ENCODE peak calls at places on chromosome 18, in four cellular contexts. One of them, this sample, is unnamed.

GRCh38 chr18:13301691-13302469 is 83.3 kb downstream of the LDLRAD4 start:
- DNase-seq in A549: no peak
- DNase-seq in neural progenitor cell: no peak
- DNase-seq in HFF-Myc: no peak
- DNase-seq in this sample: no peak

GRCh38 chr18:79339094-79339908 is 56.4 kb upstream of the NFATC1 start:
- DNase-seq in A549: no peak
- DNase-seq in neural progenitor cell: no peak
- DNase-seq in HFF-Myc: no peak
- DNase-seq in this sample: no peak

GRCh38 chr18:5894613-5895299 is 566 bp downstream of the TMEM200C start:
- DNase-seq in A549: no peak
- DNase-seq in neural progenitor cell: peak; percentile 62
- DNase-seq in HFF-Myc: no peak
- DNase-seq in this sample: no peak

GRCh38 chr18:44715245-44715644 is 34.6 kb downstream of the SETBP1 start:
- DNase-seq in A549: no peak
- DNase-seq in neural progenitor cell: peak; percentile 61
- DNase-seq in HFF-Myc: no peak
- DNase-seq in this sample: no peak

GRCh38 chr18:33014060-33014796 is 241.4 kb upstream of the KLHL14 start:
- DNase-seq in A549: no peak
- DNase-seq in neural progenitor cell: no peak
- DNase-seq in HFF-Myc: no peak
- DNase-seq in this sample: no peak

GRCh38 chr18:30248061-30248460 is 794.5 kb downstream of the DSC3 start:
- DNase-seq in A549: no peak
- DNase-seq in neural progenitor cell: no peak
- DNase-seq in HFF-Myc: no peak
- DNase-seq in this sample: no peak

GRCh38 chr18:47969851-47970250 is 39.4 kb upstream of the SMAD2 start:
- DNase-seq in A549: no peak
- DNase-seq in neural progenitor cell: no peak
- DNase-seq in HFF-Myc: no peak
- DNase-seq in this sample: no peak

GRCh38 chr18:63240541-63241316 is 78.8 kb downstream of the BCL2 start:
- DNase-seq in A549: no peak
- DNase-seq in neural progenitor cell: no peak
- DNase-seq in HFF-Myc: no peak
- DNase-seq in this sample: no peak

GRCh38 chr18:77132369-77133050 is at the start of gene MBP:
- DNase-seq in A549: no peak
- DNase-seq in neural progenitor cell: peak; percentile 73
- DNase-seq in HFF-Myc: no peak
- DNase-seq in this sample: peak; percentile 99

GRCh38 chr18:14174706-14175085 is 42.5 kb upstream of the ZNF519 start:
- DNase-seq in A549: no peak
- DNase-seq in neural progenitor cell: no peak
- DNase-seq in HFF-Myc: no peak
- DNase-seq in this sample: no peak

GRCh38 chr18:27595121-27595848 is 410.2 kb upstream of the CHST9 start:
- DNase-seq in A549: no peak
- DNase-seq in neural progenitor cell: no peak
- DNase-seq in HFF-Myc: no peak
- DNase-seq in this sample: no peak

GRCh38 chr18:77250501-77250925 is 865 bp downstream of the GALR1 start:
- DNase-seq in A549: no peak
- DNase-seq in neural progenitor cell: peak; percentile 45
- DNase-seq in HFF-Myc: no peak
- DNase-seq in this sample: no peak

GRCh38 chr18:3453540-3454364 is 3.8 kb downstream of the TGIF1 start:
- DNase-seq in A549: no peak
- DNase-seq in neural progenitor cell: peak; percentile 77
- DNase-seq in HFF-Myc: peak; percentile 90
- DNase-seq in this sample: peak; percentile 56

GRCh38 chr18:74528913-74529312 is 5.4 kb upstream of the CNDP1 start:
- DNase-seq in A549: no peak
- DNase-seq in neural progenitor cell: no peak
- DNase-seq in HFF-Myc: no peak
- DNase-seq in this sample: no peak

GRCh38 chr18:48824231-48824970 is 126.4 kb downstream of the SMAD7 start:
- DNase-seq in A549: no peak
- DNase-seq in neural progenitor cell: no peak
- DNase-seq in HFF-Myc: no peak
- DNase-seq in this sample: no peak

GRCh38 chr18:8654482-8655451 is 45.5 kb downstream of the RAB12 start:
- DNase-seq in A549: peak; percentile 43
- DNase-seq in neural progenitor cell: no peak
- DNase-seq in HFF-Myc: peak; percentile 7
- DNase-seq in this sample: no peak

GRCh38 chr18:46946656-46947282 is 29.4 kb downstream of the KATNAL2 start:
- DNase-seq in A549: peak; percentile 88
- DNase-seq in neural progenitor cell: peak; percentile 97
- DNase-seq in HFF-Myc: peak; percentile 53
- DNase-seq in this sample: peak; percentile 89

GRCh38 chr18:3481696-3482210 is 31.8 kb downstream of the TGIF1 start:
- DNase-seq in A549: peak; percentile 28
- DNase-seq in neural progenitor cell: peak; percentile 62
- DNase-seq in HFF-Myc: no peak
- DNase-seq in this sample: peak; percentile 36

GRCh38 chr18:62337336-62337735 is 12.2 kb downstream of the TNFRSF11A start:
- DNase-seq in A549: no peak
- DNase-seq in neural progenitor cell: no peak
- DNase-seq in HFF-Myc: no peak
- DNase-seq in this sample: no peak

GRCh38 chr18:12290086-12290485 is 18.0 kb upstream of the TUBB6 start:
- DNase-seq in A549: no peak
- DNase-seq in neural progenitor cell: no peak
- DNase-seq in HFF-Myc: no peak
- DNase-seq in this sample: no peak

GRCh38 chr18:54849683-54850082 is 21.4 kb downstream of the RAB27B start:
- DNase-seq in A549: no peak
- DNase-seq in neural progenitor cell: no peak
- DNase-seq in HFF-Myc: no peak
- DNase-seq in this sample: no peak

GRCh38 chr18:79548621-79548985 is 131.0 kb upstream of the CTDP1 start:
- DNase-seq in A549: no peak
- DNase-seq in neural progenitor cell: no peak
- DNase-seq in HFF-Myc: no peak
- DNase-seq in this sample: no peak

GRCh38 chr18:74171910-74172606 is 23.7 kb downstream of the TIMM21 start:
- DNase-seq in A549: no peak
- DNase-seq in neural progenitor cell: no peak
- DNase-seq in HFF-Myc: no peak
- DNase-seq in this sample: no peak

GRCh38 chr18:47180765-47181164 is 4.6 kb upstream of the IER3IP1 start:
- DNase-seq in A549: no peak
- DNase-seq in neural progenitor cell: no peak
- DNase-seq in HFF-Myc: no peak
- DNase-seq in this sample: no peak

GRCh38 chr18:39701839-39702238 is 2136.2 kb upstream of the CELF4 start:
- DNase-seq in A549: peak; percentile 8
- DNase-seq in neural progenitor cell: no peak
- DNase-seq in HFF-Myc: no peak
- DNase-seq in this sample: peak; percentile 5

GRCh38 chr18:33898427-33898826 is 320.4 kb downstream of the ASXL3 start:
- DNase-seq in A549: no peak
- DNase-seq in neural progenitor cell: no peak
- DNase-seq in HFF-Myc: no peak
- DNase-seq in this sample: no peak

GRCh38 chr18:48872234-48873145 is 78.3 kb downstream of the SMAD7 start:
- DNase-seq in A549: no peak
- DNase-seq in neural progenitor cell: no peak
- DNase-seq in HFF-Myc: no peak
- DNase-seq in this sample: no peak

GRCh38 chr18:57446322-57446721 is 11.1 kb downstream of the ONECUT2 start:
- DNase-seq in A549: peak; percentile 49
- DNase-seq in neural progenitor cell: peak; percentile 75
- DNase-seq in HFF-Myc: no peak
- DNase-seq in this sample: peak; percentile 77

GRCh38 chr18:11110509-11110908 is 38.9 kb downstream of the PIEZO2 start:
- DNase-seq in A549: no peak
- DNase-seq in neural progenitor cell: no peak
- DNase-seq in HFF-Myc: no peak
- DNase-seq in this sample: no peak

GRCh38 chr18:2918761-2919550 is 72.2 kb downstream of the EMILIN2 start:
- DNase-seq in A549: no peak
- DNase-seq in neural progenitor cell: no peak
- DNase-seq in HFF-Myc: no peak
- DNase-seq in this sample: no peak

GRCh38 chr18:55737781-55738468 is 149.9 kb upstream of the TCF4 start:
- DNase-seq in A549: no peak
- DNase-seq in neural progenitor cell: no peak
- DNase-seq in HFF-Myc: no peak
- DNase-seq in this sample: no peak

GRCh38 chr18:36195427-36196122 is 8.3 kb downstream of the MOCOS start:
- DNase-seq in A549: no peak
- DNase-seq in neural progenitor cell: no peak
- DNase-seq in HFF-Myc: no peak
- DNase-seq in this sample: no peak

GRCh38 chr18:2906522-2907458 is 60.0 kb downstream of the EMILIN2 start:
- DNase-seq in A549: peak; percentile 74
- DNase-seq in neural progenitor cell: peak; percentile 69
- DNase-seq in HFF-Myc: no peak
- DNase-seq in this sample: peak; percentile 55

GRCh38 chr18:79511671-79512301 is 116.1 kb downstream of the NFATC1 start:
- DNase-seq in A549: no peak
- DNase-seq in neural progenitor cell: peak; percentile 31
- DNase-seq in HFF-Myc: no peak
- DNase-seq in this sample: no peak

GRCh38 chr18:3251249-3251962 is 3.8 kb downstream of the MYL12A start:
- DNase-seq in A549: no peak
- DNase-seq in neural progenitor cell: no peak
- DNase-seq in HFF-Myc: no peak
- DNase-seq in this sample: no peak

GRCh38 chr18:66916834-66917233 is 312.9 kb upstream of the CDH19 start:
- DNase-seq in A549: no peak
- DNase-seq in neural progenitor cell: no peak
- DNase-seq in HFF-Myc: no peak
- DNase-seq in this sample: no peak

GRCh38 chr18:37483221-37483971 is 82.2 kb downstream of the CELF4 start:
- DNase-seq in A549: no peak
- DNase-seq in neural progenitor cell: peak; percentile 81
- DNase-seq in HFF-Myc: no peak
- DNase-seq in this sample: peak; percentile 28

GRCh38 chr18:37483984-37484892 is 81.4 kb downstream of the CELF4 start:
- DNase-seq in A549: no peak
- DNase-seq in neural progenitor cell: no peak
- DNase-seq in HFF-Myc: no peak
- DNase-seq in this sample: no peak

GRCh38 chr18:37486848-37487247 is 78.8 kb downstream of the CELF4 start:
- DNase-seq in A549: no peak
- DNase-seq in neural progenitor cell: no peak
- DNase-seq in HFF-Myc: no peak
- DNase-seq in this sample: no peak

GRCh38 chr18:37487400-37487831 is 78.2 kb downstream of the CELF4 start:
- DNase-seq in A549: no peak
- DNase-seq in neural progenitor cell: no peak
- DNase-seq in HFF-Myc: no peak
- DNase-seq in this sample: no peak

GRCh38 chr18:37484893-37485834 is 80.4 kb downstream of the CELF4 start:
- DNase-seq in A549: peak; percentile 29
- DNase-seq in neural progenitor cell: peak; percentile 78
- DNase-seq in HFF-Myc: no peak
- DNase-seq in this sample: peak; percentile 45
- TF ChIP-seq CTCF in A549: peak; percentile 43
- TF ChIP-seq CTCF in neural progenitor cell: peak; percentile 49
- TF ChIP-seq CTCF in HFF-Myc: no peak
- TF ChIP-seq CTCF in this sample: no peak

GRCh38 chr18:25921677-25922421 is 168.6 kb downstream of the SS18 start:
- DNase-seq in A549: peak; percentile 47
- DNase-seq in neural progenitor cell: peak; percentile 39
- DNase-seq in HFF-Myc: no peak
- DNase-seq in this sample: peak; percentile 63
- TF ChIP-seq CTCF in A549: peak; percentile 45
- TF ChIP-seq CTCF in neural progenitor cell: peak; percentile 65
- TF ChIP-seq CTCF in HFF-Myc: peak; percentile 67
- TF ChIP-seq CTCF in this sample: peak; percentile 57

GRCh38 chr18:24108621-24109020 is 30.2 kb upstream of the CABYR start:
- DNase-seq in A549: no peak
- DNase-seq in neural progenitor cell: no peak
- DNase-seq in HFF-Myc: no peak
- DNase-seq in this sample: no peak

GRCh38 chr18:24112874-24113615 is 25.8 kb upstream of the CABYR start:
- DNase-seq in A549: peak; percentile 30
- DNase-seq in neural progenitor cell: no peak
- DNase-seq in HFF-Myc: no peak
- DNase-seq in this sample: peak; percentile 81

GRCh38 chr18:24114924-24115549 is 23.8 kb upstream of the CABYR start:
- DNase-seq in A549: no peak
- DNase-seq in neural progenitor cell: no peak
- DNase-seq in HFF-Myc: no peak
- DNase-seq in this sample: no peak

GRCh38 chr18:24112464-24112863 is 26.4 kb upstream of the CABYR start:
- DNase-seq in A549: no peak
- DNase-seq in neural progenitor cell: no peak
- DNase-seq in HFF-Myc: no peak
- DNase-seq in this sample: no peak

GRCh38 chr18:24111936-24112335 is 26.9 kb upstream of the CABYR start:
- DNase-seq in A549: no peak
- DNase-seq in neural progenitor cell: no peak
- DNase-seq in HFF-Myc: no peak
- DNase-seq in this sample: peak; percentile 13
- TF ChIP-seq CTCF in A549: no peak
- TF ChIP-seq CTCF in neural progenitor cell: no peak
- TF ChIP-seq CTCF in HFF-Myc: peak; percentile 2
- TF ChIP-seq CTCF in this sample: no peak

DNA sequence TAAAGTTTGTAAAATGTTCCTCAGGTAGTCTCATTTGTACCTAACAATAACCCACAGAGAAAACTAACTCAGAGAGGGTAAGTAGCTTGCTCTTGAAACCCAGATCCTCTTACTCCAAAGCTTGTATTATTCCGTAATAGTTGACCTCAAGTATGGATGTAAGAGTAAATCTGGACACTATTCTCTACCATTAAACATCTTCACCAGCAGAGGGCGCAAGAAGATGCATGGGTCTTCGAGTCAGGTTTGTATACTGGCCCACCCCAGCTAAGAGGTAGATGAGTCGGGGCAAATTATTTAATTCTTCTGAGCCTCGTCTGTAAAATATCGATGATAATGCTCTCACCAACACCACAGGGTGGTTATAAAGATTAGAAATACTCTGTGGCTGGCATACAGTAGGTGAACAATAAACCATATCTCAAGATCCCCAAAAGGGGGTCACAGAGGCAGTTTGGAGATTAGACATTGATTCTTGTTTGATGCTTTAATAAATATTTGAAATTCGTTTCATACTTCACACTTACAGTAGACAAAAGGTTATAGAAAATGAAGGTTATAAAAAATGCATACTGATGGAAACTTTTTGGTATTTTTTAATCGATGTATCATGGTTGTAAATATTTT is 3.5 kb upstream of the CABLES1 start:
- DNase-seq in A549: peak; percentile 56
- DNase-seq in neural progenitor cell: peak; percentile 85
- DNase-seq in HFF-Myc: peak; percentile 64
- DNase-seq in this sample: peak; percentile 73
- TF ChIP-seq CTCF in A549: peak; percentile 79
- TF ChIP-seq CTCF in neural progenitor cell: peak; percentile 88
- TF ChIP-seq CTCF in HFF-Myc: peak; percentile 65
- TF ChIP-seq CTCF in this sample: peak; percentile 88

This sample was measured in Calu3.